ENCODE peak calls at places on chromosomes 16 and 17, in seven cellular contexts. R is PC-9; N is GM23338; F is endothelial cell; U is AG10803; Y is CD4-positive, alpha-beta T cell; I is tibial artery. M is an unnamed sample.
A peak's percentile ranks its signal among the peaks of the same experiment; 100 is the strongest.

GRCh38 chr16:30910427-30911029 is 12.8 kb upstream of the FBXL19 start:
- DNase-seq in R (no peak), N (no peak), F (no peak), U (no peak), Y (no peak), I (no peak), M (no peak)

GRCh38 chr17:17495448-17496188 is 577 bp downstream of the RASD1 start:
- DNase-seq in R (no peak), N (peak; percentile 53), F (peak; percentile 31), U (peak; percentile 10), Y (no peak), I (peak; percentile 37), M (peak; percentile 22)

GRCh38 chr17:10111907-10112452 is 86.4 kb downstream of the GAS7 start:
- DNase-seq in R (no peak), N (no peak), F (no peak), U (peak; percentile 23), Y (no peak), I (no peak), M (no peak)

GRCh38 chr17:81346090-81346907 is 49.0 kb upstream of the BAHCC1 start:
- DNase-seq in R (peak; percentile 99), N (peak; percentile 99), F (peak; percentile 99), U (peak; percentile 95), Y (peak; percentile 95), I (peak; percentile 99), M (peak; percentile 95)

GRCh38 chr17:38872671-38873385 is 3.0 kb downstream of the LASP1 start:
- DNase-seq in R (no peak), N (no peak), F (no peak), U (no peak), Y (no peak), I (no peak), M (no peak)

GRCh38 chr16:53372942-53373871 is 61.1 kb upstream of the RBL2 start:
- DNase-seq in R (peak; percentile 88), N (peak; percentile 91), F (peak; percentile 17), U (no peak), Y (peak; percentile 88), I (no peak), M (no peak)

GRCh38 chr16:24700549-24701392 is 28.7 kb upstream of the TNRC6A start:
- DNase-seq in R (peak; percentile 90), N (peak; percentile 64), F (no peak), U (peak; percentile 99), Y (no peak), I (peak; percentile 89), M (no peak)

GRCh38 chr17:83194761-83195329 is 115.4 kb downstream of the METRNL start:
- DNase-seq in R (peak; percentile 29), N (no peak), F (no peak), U (peak; percentile 80), Y (no peak), I (peak; percentile 39), M (no peak)

GRCh38 chr16:861446-861845 is 60.9 kb upstream of the GNG13 start:
- DNase-seq in R (no peak), N (no peak), F (no peak), U (no peak), Y (no peak), I (no peak), M (no peak)

GRCh38 chr16:1105888-1106620 is 10.0 kb upstream of the C1QTNF8 start:
- DNase-seq in R (peak; percentile 84), N (peak; percentile 85), F (peak; percentile 87), U (peak; percentile 28), Y (peak; percentile 58), I (peak; percentile 38), M (peak; percentile 76)

GRCh38 chr17:73165616-73166404 is 1.0 kb downstream of the SSTR2 start:
- DNase-seq in R (no peak), N (peak; percentile 50), F (peak; percentile 15), U (no peak), Y (no peak), I (no peak), M (peak; percentile 6)

GRCh38 chr16:70665806-70666735 is 19.7 kb downstream of the IL34 start:
- DNase-seq in R (no peak), N (no peak), F (no peak), U (no peak), Y (peak; percentile 25), I (no peak), M (no peak)

GRCh38 chr17:18008496-18009268 is 30.3 kb downstream of the ATPAF2 start:
- DNase-seq in R (peak; percentile 77), N (no peak), F (no peak), U (peak; percentile 82), Y (no peak), I (no peak), M (no peak)

GRCh38 chr17:82126479-82127314 is 28.7 kb upstream of the FASN start:
- DNase-seq in R (no peak), N (no peak), F (no peak), U (no peak), Y (peak; percentile 81), I (no peak), M (no peak)

GRCh38 chr17:52947418-52947817 is 788.9 kb upstream of the CA10 start:
- DNase-seq in R (no peak), N (no peak), F (no peak), U (no peak), Y (no peak), I (no peak), M (no peak)

GRCh38 chr16:17476414-17477259 is 5.9 kb upstream of the XYLT1 start:
- DNase-seq in R (peak; percentile 27), N (peak; percentile 94), F (peak; percentile 62), U (peak; percentile 72), Y (peak; percentile 52), I (no peak), M (peak; percentile 43)

GRCh38 chr16:7227193-7227825 is 105.3 kb upstream of the RBFOX1 start:
- DNase-seq in R (no peak), N (peak; percentile 25), F (no peak), U (no peak), Y (no peak), I (no peak), M (peak; percentile 20)

GRCh38 chr17:80619535-80620235 is 75.0 kb downstream of the RPTOR start:
- DNase-seq in R (peak; percentile 50), N (no peak), F (no peak), U (no peak), Y (no peak), I (no peak), M (no peak)

GRCh38 chr17:79925242-79925957 is 86.2 kb upstream of the CBX4 start:
- DNase-seq in R (peak; percentile 86), N (peak; percentile 45), F (no peak), U (peak; percentile 31), Y (no peak), I (no peak), M (no peak)

GRCh38 chr16:47970291-47970931 is 185.4 kb downstream of the ABCC12 start:
- DNase-seq in R (peak; percentile 4), N (peak; percentile 90), F (peak; percentile 29), U (peak; percentile 25), Y (no peak), I (no peak), M (peak; percentile 24)

GRCh38 chr17:35612924-35613521 is 25.9 kb downstream of the AP2B1 start:
- DNase-seq in R (peak; percentile 9), N (peak; percentile 70), F (peak; percentile 30), U (peak; percentile 51), Y (peak; percentile 39), I (peak; percentile 50), M (peak; percentile 48)

GRCh38 chr17:67441052-67441738 is 64.1 kb downstream of the PITPNC1 start:
- DNase-seq in R (peak; percentile 24), N (no peak), F (peak; percentile 14), U (peak; percentile 78), Y (peak; percentile 69), I (no peak), M (no peak)

GRCh38 chr17:59745040-59745439 is 37.6 kb downstream of the VMP1 start:
- DNase-seq in R (no peak), N (no peak), F (no peak), U (no peak), Y (no peak), I (no peak), M (no peak)

GRCh38 chr17:50459081-50459676 is 9.5 kb downstream of the CHAD start:
- DNase-seq in R (no peak), N (no peak), F (no peak), U (peak; percentile 17), Y (no peak), I (no peak), M (no peak)

GRCh38 chr16:73433493-73434307 is 385.8 kb upstream of the ZFHX3 start:
- DNase-seq in R (no peak), N (peak; percentile 4), F (no peak), U (no peak), Y (no peak), I (no peak), M (no peak)

GRCh38 chr17:50533720-50534148 is 1.2 kb downstream of the EPN3 start:
- DNase-seq in R (peak; percentile 51), N (peak; percentile 53), F (no peak), U (peak; percentile 31), Y (no peak), I (no peak), M (no peak)

GRCh38 chr17:30573603-30574175 is 96.5 kb downstream of the GOSR1 start:
- DNase-seq in R (no peak), N (no peak), F (no peak), U (no peak), Y (no peak), I (no peak), M (no peak)

GRCh38 chr17:51540151-51540550 is 279.8 kb downstream of the UTP18 start:
- DNase-seq in R (no peak), N (peak; percentile 5), F (no peak), U (no peak), Y (no peak), I (no peak), M (no peak)
- TF ChIP-seq CTCF in R (no peak), N (peak; percentile 42), F (no peak), U (no peak), Y (peak; percentile 51), I (no peak), M (no peak)

DNA sequence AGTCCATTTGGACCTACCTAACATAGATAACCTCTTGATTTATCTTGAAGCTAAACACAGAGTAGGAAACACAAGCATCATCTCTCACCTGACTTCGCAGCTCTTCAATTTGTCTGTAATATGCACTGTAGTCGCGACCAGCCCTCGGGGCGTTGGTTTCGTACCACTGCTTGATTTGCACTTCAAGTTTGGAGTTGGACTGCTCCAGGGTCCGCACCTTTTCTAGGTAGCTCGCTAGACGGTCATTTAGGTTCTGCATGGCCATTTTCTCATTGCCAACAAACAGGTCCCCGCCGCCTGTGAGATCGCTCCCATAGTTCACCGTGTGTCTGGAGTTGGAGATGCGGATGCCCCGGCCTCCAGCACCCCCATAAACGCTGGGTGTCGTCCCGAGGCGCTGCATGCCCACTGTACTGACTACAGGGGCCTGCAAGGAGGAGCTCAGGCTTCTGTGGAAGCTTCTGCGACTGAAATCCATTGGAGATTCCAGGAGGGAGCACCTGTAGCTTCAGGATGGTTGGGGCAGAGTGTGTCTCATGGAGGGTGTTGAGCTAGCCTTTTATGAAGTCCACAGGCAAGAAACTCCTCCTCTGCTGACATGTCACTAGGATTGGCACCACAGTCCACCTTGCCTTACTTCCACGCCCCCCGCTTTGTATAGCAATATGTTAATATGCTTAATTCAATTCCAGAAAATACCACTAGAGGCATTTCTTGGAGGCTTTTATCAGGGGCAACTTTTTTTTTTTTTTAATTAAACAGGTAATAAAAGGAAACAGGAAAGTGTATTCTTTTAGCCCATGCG is at the start of gene KRT20:
- DNase-seq in R (no peak), N (peak; percentile 63), F (no peak), U (no peak), Y (no peak), I (no peak), M (no peak)
- TF ChIP-seq CTCF in R (peak; percentile 51), N (no peak), F (peak; percentile 39), U (no peak), Y (no peak), I (no peak), M (peak; percentile 44)

GRCh38 chr16:57999366-57999970 is 1.0 kb downstream of the ZNF319 start:
- DNase-seq in R (no peak), N (no peak), F (no peak), U (peak; percentile 42), Y (peak; percentile 47), I (no peak), M (no peak)
- TF ChIP-seq CTCF in R (no peak), N (peak; percentile 21), F (no peak), U (peak; percentile 27), Y (no peak), I (no peak), M (peak; percentile 17)

GRCh38 chr17:47745037-47745380 is 12.0 kb downstream of the TBX21 start:
- DNase-seq in R (no peak), N (peak; percentile 39), F (no peak), U (no peak), Y (no peak), I (no peak), M (no peak)
- TF ChIP-seq CTCF in R (no peak), N (peak; percentile 57), F (no peak), U (no peak), Y (no peak), I (no peak), M (no peak)

M was measured in neural crest cell.